ENCODE peak calls at places on chromosomes 3 and 15, in eight cellular contexts. Y is brain pericyte, A is T-helper 17 cell, M is T-helper 9 cell, V is fibroblast of lung, G is transverse colon, F is COR-L47, T is endothelial cell. J is an unnamed sample.

GRCh38 chr15:71752604-71753289 is 57.6 kb upstream of the NR2E3 start:
- DNase-seq in G (peak), Y (peak), T (peak), A (no peak), V (peak), F (peak), M (no peak), J (peak)

GRCh38 chr3:72337480-72337855 is 510.8 kb downstream of the SHQ1 start:
- DNase-seq in F (no peak), G (no peak), A (no peak), Y (no peak), V (no peak), T (no peak), M (no peak), J (no peak)

GRCh38 chr3:69926385-69926784 is 73.1 kb upstream of the SAMMSON start:
- DNase-seq in T (no peak), V (no peak), F (no peak), G (no peak), M (no peak), Y (no peak), A (no peak), J (no peak)

GRCh38 chr15:63939531-63940130 is 105.9 kb upstream of the HERC1 start:
- DNase-seq in A (no peak), F (no peak), M (no peak), Y (no peak), V (peak), T (peak), G (peak), J (no peak)

GRCh38 chr3:162196964-162197363 is 700.4 kb downstream of the OTOL1 start:
- DNase-seq in Y (no peak), M (no peak), A (no peak), T (no peak), G (no peak), V (no peak), F (no peak), J (no peak)

GRCh38 chr3:50352762-50353161 is 2.1 kb downstream of the CYB561D2 start:
- DNase-seq in Y (no peak), F (no peak), V (no peak), T (no peak), G (no peak), A (no peak), M (no peak), J (no peak)

GRCh38 chr15:67945951-67946700 is 106.3 kb upstream of the RNU6-1 start:
- DNase-seq in Y (no peak), G (no peak), M (no peak), T (peak), V (no peak), F (no peak), A (no peak), J (peak)

GRCh38 chr3:78163379-78163778 is 1123.5 kb downstream of the ROBO2 start:
- DNase-seq in V (no peak), Y (no peak), M (no peak), G (no peak), A (no peak), T (no peak), F (no peak), J (no peak)

GRCh38 chr3:124565013-124565412 is 165.2 kb upstream of the UMPS start:
- DNase-seq in Y (peak), G (peak), F (peak), T (peak), M (peak), V (peak), A (peak), J (peak)

GRCh38 chr15:88484781-88485246 is 17.3 kb downstream of the MRPS11 start:
- DNase-seq in F (no peak), T (no peak), G (no peak), Y (no peak), M (no peak), V (peak), A (no peak), J (no peak)

GRCh38 chr3:109413049-109413448 is 75.7 kb upstream of the DPPA4 start:
- DNase-seq in Y (no peak), F (no peak), A (no peak), M (no peak), G (no peak), T (no peak), V (no peak), J (no peak)

GRCh38 chr3:62718515-62719320 is 156.5 kb downstream of the CADPS start:
- DNase-seq in M (no peak), T (no peak), V (no peak), F (no peak), A (no peak), Y (no peak), G (no peak), J (no peak)

GRCh38 chr15:53133255-53133654 is 343.1 kb upstream of the ONECUT1 start:
- DNase-seq in G (no peak), F (no peak), V (no peak), Y (no peak), T (no peak), A (no peak), M (no peak), J (no peak)

GRCh38 chr15:34693053-34693744 is 61.6 kb downstream of the GJD2 start:
- DNase-seq in Y (peak), M (no peak), V (peak), T (no peak), F (no peak), A (no peak), G (no peak), J (no peak)

GRCh38 chr3:31699309-31699953 is 166.7 kb downstream of the STT3B start:
- DNase-seq in V (peak), T (no peak), Y (no peak), A (no peak), G (no peak), F (no peak), M (no peak), J (no peak)

J was measured in amniotic stem cell.